ENCODE peak calls at places on chromosomes 12 and 14, in ten cellular contexts. C is A673, H is endothelial cell of umbilical vein, S is heart right ventricle, R is upper lobe of left lung, M is stomach, T is uterus, B is upper lobe of right lung, O is pancreas, L is heart left ventricle. X is an unnamed sample. For H3K4me1, the result is how much of the 10 kb centered on the place peaks cover.

GRCh38 chr12:45369065-45369464 is 153.2 kb downstream of the ANO6 start:
- DNase-seq in C (no peak), H (peak), S (no peak), R (no peak), M (no peak), T (no peak), B (no peak), O (no peak), L (no peak), X (peak)

GRCh38 chr14:58305730-58306129 is 7.4 kb downstream of the ARID4A start:
- DNase-seq in C (no peak), H (no peak), S (no peak), R (no peak), M (no peak), T (no peak), B (no peak), O (no peak), L (no peak), X (no peak)

GRCh38 chr12:127260959-127261358 is 1006.0 kb upstream of the TMEM132C start:
- DNase-seq in C (no peak), H (no peak), S (no peak), R (no peak), M (no peak), T (no peak), B (no peak), O (no peak), L (no peak), X (no peak)

GRCh38 chr14:96409701-96410100 is 17.8 kb downstream of the AK7 start:
- DNase-seq in C (no peak), H (peak), S (no peak), R (no peak), M (peak), T (no peak), B (no peak), O (no peak), L (no peak), X (peak)

GRCh38 chr12:96397756-96398421 is 2.4 kb downstream of the CDK17 start:
- DNase-seq in C (no peak), H (peak), S (no peak), R (no peak), M (no peak), T (no peak), B (no peak), O (no peak), L (no peak), X (peak)

GRCh38 chr12:89349814-89350213 is 2.5 kb downstream of the DUSP6 start:
- DNase-seq in C (peak), H (peak), S (peak), R (no peak), M (no peak), T (peak), B (no peak), O (no peak), L (peak), X (peak)

GRCh38 chr12:11555743-11556625 is 93.5 kb upstream of the ETV6 start:
- DNase-seq in C (no peak), H (no peak), S (no peak), R (no peak), M (peak), T (no peak), B (no peak), O (no peak), L (no peak), X (no peak)

GRCh38 chr14:67319142-67319541 is 40.5 kb downstream of the ATP6V1D start:
- DNase-seq in C (no peak), H (no peak), S (no peak), R (no peak), M (no peak), T (no peak), B (no peak), O (no peak), L (no peak), X (no peak)

GRCh38 chr12:110750784-110751461 is 8.2 kb upstream of the PPP1CC start:
- DNase-seq in C (no peak), H (no peak), S (peak), R (no peak), M (no peak), T (peak), B (no peak), O (no peak), L (peak), X (peak)

GRCh38 chr12:107296681-107297086 is 203.3 kb upstream of the CRY1 start:
- DNase-seq in C (no peak), H (no peak), S (no peak), R (no peak), M (no peak), T (no peak), B (no peak), O (no peak), L (no peak), X (no peak)

GRCh38 chr14:94387051-94388026 is 1.1 kb downstream of the SERPINA1 start:
- DNase-seq in C (no peak), H (no peak), S (no peak), R (no peak), M (no peak), T (no peak), B (no peak), O (no peak), L (no peak), X (no peak)

GRCh38 chr12:57832966-57833365 is 13.6 kb downstream of the CTDSP2 start:
- DNase-seq in C (no peak), H (no peak), S (no peak), R (peak), M (no peak), T (no peak), B (no peak), O (no peak), L (no peak), X (peak)

GRCh38 chr14:85195872-85196477 is 334.0 kb upstream of the FLRT2 start:
- DNase-seq in C (peak), H (peak), S (no peak), R (no peak), M (no peak), T (no peak), B (no peak), O (no peak), L (no peak), X (no peak)

GRCh38 chr12:95621725-95622124 is 70.4 kb upstream of the USP44 start:
- DNase-seq in C (peak), H (no peak), S (no peak), R (no peak), M (no peak), T (no peak), B (no peak), O (no peak), L (no peak), X (no peak)

GRCh38 chr12:14111230-14111865 is 129.9 kb upstream of the GRIN2B start:
- DNase-seq in C (peak), H (no peak), S (no peak), R (no peak), M (no peak), T (no peak), B (no peak), O (no peak), L (no peak), X (no peak)

GRCh38 chr12:65524666-65525065 is 246.2 kb downstream of the MSRB3 start:
- DNase-seq in C (no peak), H (peak), S (no peak), R (no peak), M (no peak), T (no peak), B (no peak), O (no peak), L (no peak), X (peak)

GRCh38 chr14:77557391-77557790 is 58.8 kb upstream of the ISM2 start:
- DNase-seq in C (no peak), H (no peak), S (no peak), R (no peak), M (no peak), T (no peak), B (no peak), O (no peak), L (no peak), X (no peak)

GRCh38 chr14:71454513-71455332 is 477.5 kb upstream of the RGS6 start:
- DNase-seq in C (no peak), H (no peak), S (no peak), R (no peak), M (no peak), T (no peak), B (no peak), O (no peak), L (no peak), X (no peak)

GRCh38 chr12:40144023-40144422 is 38.1 kb upstream of the SLC2A13 start:
- DNase-seq in C (no peak), H (no peak), S (no peak), R (no peak), M (no peak), T (no peak), B (no peak), O (no peak), L (no peak), X (no peak)

GRCh38 chr12:109036975-109037374 is 15.4 kb upstream of the USP30 start:
- DNase-seq in C (no peak), H (no peak), S (no peak), R (no peak), M (no peak), T (no peak), B (no peak), O (no peak), L (no peak), X (no peak)

GRCh38 chr12:132600048-132601032 is 10.0 kb downstream of the LRCOL1 start:
- DNase-seq in C (peak), H (peak), S (peak), R (peak), M (peak), T (peak), B (peak), O (peak), L (peak), X (peak)

GRCh38 chr14:55130194-55130550 is 1.1 kb downstream of the LGALS3 start:
- DNase-seq in C (no peak), H (no peak), S (no peak), R (no peak), M (peak), T (peak), B (no peak), O (no peak), L (no peak), X (peak)

GRCh38 chr14:36605506-36605857 is 23.1 kb upstream of the NKX2-8 start:
- DNase-seq in C (peak), H (no peak), S (no peak), R (no peak), M (no peak), T (no peak), B (no peak), O (no peak), L (no peak), X (no peak)

GRCh38 chr12:106282457-106283097 is 20.0 kb upstream of the TCP11L2 start:
- DNase-seq in C (peak), H (peak), S (peak), R (no peak), M (peak), T (peak), B (no peak), O (no peak), L (no peak), X (peak)

GRCh38 chr12:111598637-111599458 is at the start of gene ATXN2:
- DNase-seq in C (peak), H (peak), S (peak), R (peak), M (peak), T (peak), B (peak), O (peak), L (peak), X (peak)

GRCh38 chr14:28704153-28704552 is 62.4 kb upstream of the FOXG1 start:
- DNase-seq in C (no peak), H (no peak), S (no peak), R (no peak), M (no peak), T (no peak), B (no peak), O (no peak), L (no peak), X (no peak)

GRCh38 chr12:121087467-121088207 is 45.0 kb upstream of the P2RX7 start:
- DNase-seq in C (no peak), H (no peak), S (no peak), R (no peak), M (no peak), T (no peak), B (no peak), O (no peak), L (no peak), X (no peak)

GRCh38 chr12:75744607-75745256 is 233.3 kb upstream of the KRR1 start:
- DNase-seq in C (no peak), H (no peak), S (no peak), R (no peak), M (no peak), T (no peak), B (no peak), O (no peak), L (no peak), X (no peak)

GRCh38 chr12:42145197-42145549 is 499 bp upstream of the GXYLT1 start:
- DNase-seq in C (no peak), H (no peak), S (no peak), R (no peak), M (no peak), T (no peak), B (no peak), O (no peak), L (no peak), X (no peak)

GRCh38 chr12:51262758-51263177 is 7.4 kb downstream of the SMAGP start:
- DNase-seq in C (peak), H (peak), S (no peak), R (no peak), M (peak), T (peak), B (peak), O (peak), L (no peak), X (peak)

GRCh38 chr12:110637869-110638441 is 24.0 kb downstream of the TCTN1 start:
- DNase-seq in C (no peak), H (no peak), S (no peak), R (no peak), M (no peak), T (no peak), B (no peak), O (no peak), L (no peak), X (no peak)

GRCh38 chr14:49553106-49553505 is 33.1 kb downstream of the RPS29 start:
- DNase-seq in C (no peak), H (no peak), S (no peak), R (no peak), M (no peak), T (no peak), B (no peak), O (no peak), L (no peak), X (no peak)

GRCh38 chr14:51472881-51473280 is 178.8 kb upstream of the FRMD6 start:
- DNase-seq in C (peak), H (peak), S (no peak), R (no peak), M (no peak), T (no peak), B (no peak), O (no peak), L (no peak), X (no peak)

DNA sequence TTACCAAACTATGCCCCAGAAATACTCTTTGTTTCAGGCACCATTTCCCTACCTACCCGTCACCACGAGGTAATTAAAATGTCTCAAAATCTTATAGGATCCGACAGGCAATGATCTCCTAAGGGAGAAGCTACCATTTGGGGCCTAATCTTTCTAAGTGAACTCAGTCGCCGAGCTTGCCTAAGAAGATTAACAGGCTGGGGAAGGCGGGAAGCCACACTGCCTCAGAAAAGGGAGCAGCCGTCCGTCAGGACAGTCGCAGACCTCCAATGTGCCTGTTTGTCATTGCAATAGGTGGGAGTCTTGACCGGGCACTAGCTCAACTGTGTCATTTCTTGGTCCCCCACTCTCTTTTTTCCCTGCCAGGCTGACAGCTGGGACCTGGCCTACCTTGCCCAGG is 4.6 kb downstream of the TTC7B start:
- DNase-seq in C (no peak), H (no peak), S (no peak), R (no peak), M (no peak), T (no peak), B (no peak), O (no peak), L (no peak), X (no peak)
- H3K4me1 ChIP-seq in C (under half), H (under half), S (under half), R (under half), M (under half), T (under half), B (under half), O (under half), L (under half), X (under half)

DNA sequence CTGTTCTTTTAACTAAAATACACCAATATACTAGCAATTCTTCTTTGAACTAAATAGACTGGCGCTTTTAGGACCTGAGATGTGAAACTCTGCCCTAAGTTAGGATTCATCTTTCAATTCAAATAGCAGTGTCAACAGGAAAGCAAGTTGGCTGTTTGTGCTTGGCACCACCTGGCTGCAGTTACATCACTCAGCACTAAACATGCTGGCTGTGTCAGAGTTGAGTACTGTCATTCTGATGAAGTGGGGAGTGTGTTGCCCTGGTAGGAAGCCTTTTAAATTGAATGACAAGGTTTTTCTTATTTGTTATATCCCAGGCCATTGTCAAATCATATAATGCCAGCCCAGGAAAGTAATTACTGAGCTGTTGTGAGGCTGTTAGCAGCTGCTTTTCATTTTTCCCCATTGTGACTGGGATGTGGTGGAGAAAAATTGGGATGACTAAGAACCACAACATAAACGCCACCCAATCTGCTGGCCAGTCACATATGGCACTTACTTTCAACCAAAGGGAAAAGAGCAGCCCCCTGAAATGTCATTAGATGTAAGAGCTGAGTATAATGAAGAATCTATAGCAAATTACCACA is 106.5 kb upstream of the PRKD1 start:
- DNase-seq in C (no peak), H (no peak), S (no peak), R (no peak), M (no peak), T (no peak), B (no peak), O (no peak), L (no peak), X (no peak)
- H3K4me1 ChIP-seq in C (under half), H (under half), S (under half), R (under half), M (under half), T (under half), B (under half), O (under half), L (under half), X (under half)

DNA sequence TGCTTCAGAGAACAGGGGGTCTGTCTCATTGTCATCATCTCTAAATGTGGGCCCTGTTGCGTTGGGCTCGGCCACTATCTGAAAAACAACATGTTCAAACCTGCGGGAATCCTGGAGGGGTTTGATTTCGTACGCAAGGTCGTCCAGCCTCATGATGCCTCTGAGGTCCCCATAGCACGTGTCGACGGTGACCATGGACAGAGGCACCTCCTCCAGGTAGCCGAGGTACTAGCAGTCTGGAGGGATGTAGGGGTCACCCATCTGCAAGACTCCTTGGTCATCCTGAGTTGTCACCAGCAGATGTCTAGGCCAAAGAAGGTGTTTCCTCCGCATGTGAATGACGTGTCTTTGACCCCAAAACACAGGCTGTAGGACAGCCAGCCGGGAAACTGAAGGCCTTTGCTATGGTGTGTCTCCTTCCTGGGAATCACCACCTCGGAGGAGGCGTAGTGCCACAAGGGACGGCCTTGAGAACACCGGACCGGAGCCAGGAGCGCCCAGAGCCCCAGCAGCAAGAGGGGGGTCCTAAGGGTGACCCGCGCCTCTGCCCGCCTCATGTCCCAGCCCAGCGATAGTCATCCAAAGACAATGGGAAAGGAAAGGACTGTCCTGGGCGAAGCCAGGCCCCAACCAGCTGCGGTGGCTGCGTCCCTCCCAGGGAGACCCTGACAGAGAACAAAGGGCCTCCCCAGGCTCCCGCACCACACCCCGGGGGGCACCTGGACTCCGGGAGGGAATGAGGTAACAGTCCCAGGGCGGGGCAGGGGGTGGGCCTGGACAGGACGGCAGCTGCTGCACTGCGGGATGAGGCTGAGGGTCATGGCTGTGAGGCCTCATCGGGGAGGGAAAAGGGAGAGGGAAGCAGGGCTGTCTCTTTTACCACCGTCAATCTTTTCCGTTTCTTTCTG is 445.5 kb downstream of the TMEM121 start:
- DNase-seq in C (no peak), H (no peak), S (no peak), R (peak), M (no peak), T (no peak), B (no peak), O (no peak), L (no peak), X (no peak)
- H3K4me1 ChIP-seq in C (under half), H (under half), S (under half), R (under half), M (under half), T (under half), B (under half), O (under half), L (under half), X (under half)

DNA sequence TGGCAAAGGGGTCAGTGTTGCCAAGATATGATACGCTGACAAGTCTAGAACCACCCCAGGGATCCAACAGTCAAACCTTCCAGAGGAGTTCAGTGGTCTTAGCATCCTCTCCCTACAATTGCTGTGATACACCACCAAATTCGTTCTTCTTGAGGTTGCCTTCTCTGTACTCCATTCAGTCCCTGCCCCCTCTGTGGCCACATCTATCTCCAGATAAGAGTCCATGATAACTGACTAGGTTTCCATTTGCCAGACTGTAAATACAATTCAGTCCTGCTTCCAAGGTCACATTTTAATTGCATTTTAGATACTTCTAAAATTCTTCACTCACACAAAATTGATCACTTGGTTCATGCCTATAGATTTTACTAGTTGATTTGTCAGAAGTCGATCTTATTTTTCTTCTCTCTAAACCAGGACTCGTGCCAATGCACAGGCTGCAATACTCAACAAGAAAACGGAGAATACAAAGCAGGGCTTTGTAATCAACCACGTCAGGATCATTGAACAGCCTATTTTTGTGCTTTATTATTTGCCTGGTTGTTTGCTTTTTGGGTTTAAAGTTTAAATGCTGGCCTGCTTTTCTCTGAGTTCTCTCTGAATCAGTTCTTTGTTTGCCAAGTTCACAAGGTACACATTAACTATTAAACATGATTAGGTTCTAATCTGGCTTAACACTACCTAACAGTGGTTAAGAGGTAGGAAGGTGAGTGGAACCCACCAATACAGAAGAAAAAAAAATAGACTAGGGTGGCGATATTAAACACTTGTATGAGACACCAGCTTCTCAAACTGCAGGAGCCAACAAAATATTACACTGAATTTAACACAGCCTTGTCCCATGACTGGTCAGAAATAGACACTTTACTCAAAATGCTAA is 5.3 kb upstream of the TSPAN8 start:
- DNase-seq in C (no peak), H (no peak), S (no peak), R (no peak), M (peak), T (no peak), B (no peak), O (no peak), L (no peak), X (no peak)
- H3K4me1 ChIP-seq in C (under half), H (under half), S (under half), R (under half), M (under half), T (under half), B (under half), O (half or more), L (under half), X (under half)

GRCh38 chr14:99753225-99754140 is 39.7 kb upstream of the EML1 start:
- DNase-seq in C (no peak), H (peak), S (no peak), R (no peak), M (no peak), T (no peak), B (no peak), O (peak), L (no peak), X (peak)
- H3K4me1 ChIP-seq in C (under half), H (half or more), S (under half), R (half or more), M (under half), T (under half), B (half or more), O (under half), L (under half), X (half or more)

X was measured in osteoblast.